ENCODE peak calls at places on chromosomes 6 and 20, in seven cellular contexts. R is lower lobe of right lung, X is SK-N-SH, U is prostate gland, O is transverse colon, Z is cardiac muscle cell, C is thoracic aorta. J is an unnamed sample.

GRCh38 chr6:1759877-1760276 is 150.2 kb downstream of the FOXC1 start:
- DNase-seq in R (no peak), X (no peak), U (no peak), O (no peak), Z (no peak), C (no peak), J (no peak)

GRCh38 chr6:129251669-129252376 is 368.9 kb downstream of the LAMA2 start:
- DNase-seq in R (no peak), X (peak; percentile 24), U (peak; percentile 57), O (peak; percentile 80), Z (peak; percentile 85), C (no peak), J (no peak)

GRCh38 chr6:130947464-130947863 is 115.6 kb downstream of the EPB41L2 start:
- DNase-seq in R (no peak), X (no peak), U (no peak), O (no peak), Z (no peak), C (no peak), J (no peak)

GRCh38 chr6:138719011-138719635 is 54.4 kb upstream of the CCDC28A start:
- DNase-seq in R (no peak), X (no peak), U (no peak), O (no peak), Z (peak; percentile 7), C (no peak), J (no peak)

GRCh38 chr6:159012201-159012600 is 12.2 kb upstream of the RSPH3 start:
- DNase-seq in R (no peak), X (no peak), U (no peak), O (no peak), Z (peak; percentile 46), C (no peak), J (no peak)

GRCh38 chr20:62494980-62495797 is 19.4 kb upstream of the GATA5 start:
- DNase-seq in R (no peak), X (no peak), U (no peak), O (no peak), Z (no peak), C (no peak), J (no peak)

GRCh38 chr6:128098000-128098581 is 197.2 kb upstream of the THEMIS start:
- DNase-seq in R (no peak), X (no peak), U (no peak), O (no peak), Z (peak; percentile 26), C (no peak), J (no peak)

GRCh38 chr20:48875233-48875913 is 46.1 kb upstream of the ARFGEF2 start:
- DNase-seq in R (no peak), X (no peak), U (no peak), O (no peak), Z (no peak), C (no peak), J (no peak)

GRCh38 chr6:132084811-132085509 is 133.8 kb upstream of the CCN2 start:
- DNase-seq in R (no peak), X (no peak), U (no peak), O (no peak), Z (peak; percentile 90), C (no peak), J (no peak)

GRCh38 chr6:34791842-34792604 is at the start of gene BLTP3A:
- DNase-seq in R (peak; percentile 84), X (peak; percentile 94), U (peak; percentile 55), O (peak; percentile 75), Z (peak; percentile 75), C (no peak), J (peak; percentile 58)

GRCh38 chr6:109644131-109644530 is 46.9 kb downstream of the AK9 start:
- DNase-seq in R (no peak), X (no peak), U (no peak), O (no peak), Z (no peak), C (no peak), J (no peak)

GRCh38 chr6:23688650-23689049 is 437.4 kb upstream of the NRSN1 start:
- DNase-seq in R (no peak), X (no peak), U (no peak), O (no peak), Z (no peak), C (no peak), J (no peak)

GRCh38 chr6:130945401-130945919 is 117.6 kb downstream of the EPB41L2 start:
- DNase-seq in R (no peak), X (no peak), U (no peak), O (no peak), Z (peak; percentile 75), C (no peak), J (no peak)

GRCh38 chr6:166341915-166342292 is 441 bp downstream of the SFT2D1 start:
- DNase-seq in R (peak; percentile 45), X (no peak), U (no peak), O (no peak), Z (peak; percentile 39), C (no peak), J (no peak)

GRCh38 chr6:166338854-166339253 is 3.5 kb downstream of the SFT2D1 start:
- DNase-seq in R (no peak), X (no peak), U (no peak), O (no peak), Z (no peak), C (no peak), J (no peak)

GRCh38 chr6:166342293-166343156 is at the start of gene SFT2D1:
- DNase-seq in R (peak; percentile 94), X (peak; percentile 98), U (peak; percentile 78), O (peak; percentile 92), Z (peak; percentile 91), C (peak; percentile 52), J (peak; percentile 77)

GRCh38 chr6:166343157-166343502 is 785 bp upstream of the SFT2D1 start:
- DNase-seq in R (no peak), X (no peak), U (no peak), O (no peak), Z (no peak), C (no peak), J (no peak)

DNA sequence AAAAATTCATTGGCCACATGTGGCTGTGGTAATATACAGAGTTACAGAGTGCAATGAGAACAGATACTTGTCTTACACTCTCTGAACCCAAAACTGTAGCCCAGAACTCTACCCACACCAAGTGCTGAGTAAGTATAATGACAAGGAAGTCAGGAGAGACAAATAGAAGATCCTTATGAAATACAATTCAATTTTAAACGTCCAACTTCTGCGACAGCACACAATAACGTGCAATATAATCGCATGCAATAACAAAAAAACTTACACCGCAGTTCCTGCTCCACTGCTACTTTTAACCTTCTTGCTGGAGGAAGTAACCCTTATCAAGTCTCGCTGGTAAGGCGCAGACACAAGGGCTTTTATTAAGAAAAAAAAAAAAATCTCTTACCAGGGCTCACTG is 881 bp downstream of the SFT2D1 start:
- DNase-seq in R (no peak), X (no peak), U (no peak), O (no peak), Z (peak; percentile 12), C (no peak), J (no peak)
- H3K4me1 ChIP-seq in R (peaks cover 26% of the 10 kb centered on the region), X (peaks cover 4% of the 10 kb centered on the region), U (peaks cover 16% of the 10 kb centered on the region), O (peaks cover 25% of the 10 kb centered on the region), Z (peaks cover 3% of the 10 kb centered on the region), C (peaks cover 14% of the 10 kb centered on the region), J (peaks cover 5% of the 10 kb centered on the region)

GRCh38 chr20:54027704-54028103 is 42.7 kb downstream of the BCAS1 start:
- DNase-seq in R (no peak), X (no peak), U (no peak), O (no peak), Z (no peak), C (no peak), J (no peak)
- H3K27ac ChIP-seq in R (no peak overlapping the region), X (no peak overlapping the region), U (no peak overlapping the region), O (peak overlapping the region; percentile 38), Z (no peak overlapping the region), C (no peak overlapping the region), J (no peak overlapping the region)

GRCh38 chr6:149857541-149857940 is 6.6 kb downstream of the LRP11 start:
- DNase-seq in R (no peak), X (no peak), U (peak; percentile 42), O (no peak), Z (no peak), C (no peak), J (no peak)

GRCh38 chr6:149855741-149856140 is 8.4 kb downstream of the LRP11 start:
- DNase-seq in R (no peak), X (no peak), U (peak; percentile 44), O (no peak), Z (no peak), C (no peak), J (no peak)

GRCh38 chr6:149854532-149854931 is 9.6 kb downstream of the LRP11 start:
- DNase-seq in R (peak; percentile 70), X (no peak), U (no peak), O (no peak), Z (no peak), C (no peak), J (no peak)

GRCh38 chr6:149855040-149855654 is 9.0 kb downstream of the LRP11 start:
- DNase-seq in R (no peak), X (no peak), U (no peak), O (no peak), Z (peak; percentile 64), C (no peak), J (peak; percentile 89)

DNA sequence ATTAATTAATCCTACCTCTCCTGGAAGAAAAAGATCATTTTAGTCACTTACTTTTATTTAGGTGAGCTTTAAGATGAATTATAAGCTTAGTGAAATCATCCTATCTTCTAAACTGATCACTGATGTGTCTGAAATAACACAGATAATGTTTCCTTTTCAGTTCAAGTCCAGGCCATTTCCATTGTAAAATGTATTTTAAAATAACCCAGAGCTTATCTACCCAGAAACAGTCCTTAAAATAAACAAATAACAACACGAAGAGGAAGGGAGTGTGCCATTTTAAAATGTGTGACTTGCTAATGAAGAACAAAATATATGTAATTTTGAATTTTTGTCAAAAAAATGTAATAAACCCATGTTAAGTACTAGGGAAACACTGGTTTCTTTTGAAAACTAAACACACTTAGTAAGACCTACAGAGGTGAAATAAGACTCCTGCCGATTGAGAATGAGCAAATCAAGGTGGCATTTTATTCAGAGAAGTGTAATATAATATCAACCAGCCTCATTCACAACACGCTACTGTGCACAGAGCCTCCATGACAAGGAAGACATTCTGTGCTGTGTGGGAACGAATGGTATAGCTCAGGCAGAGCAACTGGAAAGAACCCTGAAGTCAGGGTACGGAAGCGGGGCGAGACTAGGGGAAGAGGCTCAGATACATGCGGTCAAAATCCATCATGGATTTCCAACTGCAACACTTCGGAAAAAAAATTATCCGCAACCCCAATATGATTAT is 7.7 kb downstream of the LRP11 start:
- DNase-seq in R (no peak), X (no peak), U (no peak), O (no peak), Z (no peak), C (no peak), J (no peak)
- H3K4me1 ChIP-seq in R (peaks cover 47% of the 10 kb centered on the region), X (peaks cover 35% of the 10 kb centered on the region), U (peaks cover 17% of the 10 kb centered on the region), O (peaks cover 17% of the 10 kb centered on the region), Z (peaks cover 8% of the 10 kb centered on the region), C (no peaks in the 10 kb centered on the region), J (peaks cover 82% of the 10 kb centered on the region)

DNA sequence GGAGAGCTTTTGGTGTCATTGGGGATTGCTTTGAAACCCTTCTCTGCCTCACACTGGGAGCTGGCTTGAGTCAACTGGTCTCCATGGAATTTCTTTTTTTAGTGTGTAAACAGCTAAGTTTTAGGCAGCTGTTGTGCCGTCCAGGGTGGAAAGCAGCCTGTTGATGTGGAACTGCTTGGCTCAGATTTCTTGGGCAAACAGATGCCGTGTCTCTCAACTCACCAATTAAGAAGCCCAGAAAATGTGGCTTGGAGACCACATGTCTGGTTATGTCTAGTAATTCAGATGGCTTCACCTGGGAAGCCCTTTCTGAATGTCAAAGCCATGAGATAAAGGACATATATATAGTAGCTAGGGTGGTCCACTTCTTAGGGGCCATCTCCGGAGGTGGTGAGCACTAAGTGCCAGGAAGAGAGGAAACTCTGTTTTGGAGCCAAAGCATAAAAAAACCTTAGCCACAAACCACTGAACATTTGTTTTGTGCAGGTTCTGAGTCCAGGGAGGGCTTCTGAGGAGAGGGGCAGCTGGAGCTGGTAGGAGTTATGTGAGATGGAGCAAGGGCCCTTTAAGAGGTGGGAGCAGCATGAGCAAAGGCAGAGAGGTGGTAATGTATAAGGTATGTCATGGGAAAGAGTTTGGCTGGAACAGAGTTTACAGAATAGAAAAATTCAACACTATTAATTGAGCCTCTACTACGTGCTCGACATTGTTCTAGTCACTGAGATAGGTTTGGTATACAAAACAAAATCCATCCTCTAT is 31.2 kb downstream of the SRSF3 start:
- DNase-seq in R (no peak), X (no peak), U (no peak), O (peak; percentile 8), Z (peak; percentile 78), C (no peak), J (no peak)
- H3K27ac ChIP-seq in R (peak overlapping the region; percentile 18), X (no peak overlapping the region), U (no peak overlapping the region), O (peak overlapping the region; percentile 69), Z (no peak overlapping the region), C (peak overlapping the region; percentile 40), J (no peak overlapping the region)